ENCODE peak calls at places on chromosomes 16 and 17, in four cellular contexts. One of them, this sample, is unnamed.

GRCh38 chr16:28596115-28596630 is 677 bp downstream of the SULT1A2 start:
- ATAC-seq in HepG2: peak; percentile 3
- ATAC-seq in GM12878: no peak
- ATAC-seq in K562: no peak
- ATAC-seq in this sample: no peak

GRCh38 chr16:4306439-4307214 is 9.2 kb upstream of the GLIS2 start:
- ATAC-seq in HepG2: no peak
- ATAC-seq in GM12878: peak; percentile 45
- ATAC-seq in K562: no peak
- ATAC-seq in this sample: no peak

GRCh38 chr16:15811778-15812750 is 44.8 kb downstream of the MYH11 start:
- ATAC-seq in HepG2: peak; percentile 27
- ATAC-seq in GM12878: no peak
- ATAC-seq in K562: no peak
- ATAC-seq in this sample: peak; percentile 66

GRCh38 chr16:46573008-46573833 is 48.0 kb downstream of the SHCBP1 start:
- ATAC-seq in HepG2: peak; percentile 75
- ATAC-seq in GM12878: no peak
- ATAC-seq in K562: peak; percentile 70
- ATAC-seq in this sample: no peak

GRCh38 chr17:4518901-4519300 is 20.2 kb downstream of the SPNS2 start:
- ATAC-seq in HepG2: peak; percentile 28
- ATAC-seq in GM12878: peak; percentile 52
- ATAC-seq in K562: no peak
- ATAC-seq in this sample: no peak

GRCh38 chr17:47663997-47664941 is 14.6 kb downstream of the KPNB1 start:
- ATAC-seq in HepG2: peak; percentile 86
- ATAC-seq in GM12878: peak; percentile 84
- ATAC-seq in K562: peak; percentile 88
- ATAC-seq in this sample: peak; percentile 53

GRCh38 chr17:48954300-48954755 is 9.7 kb upstream of the SNF8 start:
- ATAC-seq in HepG2: peak; percentile 96
- ATAC-seq in GM12878: peak; percentile 62
- ATAC-seq in K562: peak; percentile 98
- ATAC-seq in this sample: no peak

GRCh38 chr16:66300037-66300436 is 66.5 kb upstream of the CDH5 start:
- ATAC-seq in HepG2: no peak
- ATAC-seq in GM12878: no peak
- ATAC-seq in K562: no peak
- ATAC-seq in this sample: no peak

GRCh38 chr17:8621585-8621984 is 8.9 kb downstream of the MYH10 start:
- ATAC-seq in HepG2: no peak
- ATAC-seq in GM12878: no peak
- ATAC-seq in K562: peak; percentile 34
- ATAC-seq in this sample: no peak

GRCh38 chr16:85017151-85017550 is 5.8 kb upstream of the ZDHHC7 start:
- ATAC-seq in HepG2: no peak
- ATAC-seq in GM12878: peak; percentile 93
- ATAC-seq in K562: no peak
- ATAC-seq in this sample: no peak

GRCh38 chr16:85018529-85019236 is 7.3 kb upstream of the ZDHHC7 start:
- ATAC-seq in HepG2: no peak
- ATAC-seq in GM12878: no peak
- ATAC-seq in K562: no peak
- ATAC-seq in this sample: no peak

GRCh38 chr16:85017603-85018002 is 6.3 kb upstream of the ZDHHC7 start:
- ATAC-seq in HepG2: no peak
- ATAC-seq in GM12878: no peak
- ATAC-seq in K562: no peak
- ATAC-seq in this sample: no peak

GRCh38 chr16:85014311-85014710 is 3.0 kb upstream of the ZDHHC7 start:
- ATAC-seq in HepG2: peak; percentile 23
- ATAC-seq in GM12878: no peak
- ATAC-seq in K562: no peak
- ATAC-seq in this sample: no peak

DNA sequence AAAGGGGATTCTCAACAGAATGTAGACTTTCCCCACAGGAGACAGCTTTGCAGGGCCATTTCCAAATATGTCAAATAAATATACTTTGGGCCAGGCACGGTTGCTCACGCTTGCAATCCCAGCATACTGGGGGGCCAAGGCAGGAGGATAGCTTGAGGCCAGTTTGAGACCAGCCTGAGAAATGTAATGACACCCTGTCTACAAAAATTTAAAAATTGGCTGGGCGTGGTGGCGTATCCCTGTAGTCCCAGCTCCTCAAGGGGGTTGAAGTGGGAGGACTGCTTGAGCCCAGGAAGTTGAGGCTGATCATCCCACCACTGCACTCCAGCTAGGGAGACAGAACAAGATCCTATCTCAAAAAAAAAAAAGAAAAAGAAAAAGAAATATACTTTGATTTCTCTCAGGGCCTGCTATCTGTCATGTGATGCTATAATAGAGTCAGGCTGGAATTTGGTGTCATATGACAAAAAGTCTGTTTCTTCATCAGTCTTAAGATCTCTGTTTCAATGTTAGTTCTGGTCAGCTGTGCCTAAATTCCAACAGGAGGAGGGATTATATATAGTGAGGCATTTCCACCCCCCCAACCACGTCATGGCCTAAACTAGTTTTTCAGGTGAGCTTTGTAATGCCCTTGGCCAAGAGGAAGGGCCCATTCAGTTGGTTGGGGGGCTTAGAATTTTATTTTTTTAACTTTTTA is 4.3 kb upstream of the ZDHHC7 start:
- ATAC-seq in HepG2: no peak
- ATAC-seq in GM12878: no peak
- ATAC-seq in K562: no peak
- ATAC-seq in this sample: no peak
- TF ChIP-seq EP300 in HepG2: no peak
- TF ChIP-seq EP300 in GM12878: no peak
- TF ChIP-seq EP300 in K562: no peak
- TF ChIP-seq EP300 in this sample: no peak

GRCh38 chr17:57433396-57433944 is 177.1 kb downstream of the MSI2 start:
- ATAC-seq in HepG2: no peak
- ATAC-seq in GM12878: no peak
- ATAC-seq in K562: no peak
- ATAC-seq in this sample: no peak

GRCh38 chr17:57434361-57434760 is 178.0 kb downstream of the MSI2 start:
- ATAC-seq in HepG2: no peak
- ATAC-seq in GM12878: peak; percentile 53
- ATAC-seq in K562: no peak
- ATAC-seq in this sample: no peak

GRCh38 chr17:57429966-57430365 is 173.6 kb downstream of the MSI2 start:
- ATAC-seq in HepG2: no peak
- ATAC-seq in GM12878: no peak
- ATAC-seq in K562: no peak
- ATAC-seq in this sample: no peak

GRCh38 chr17:57432507-57433277 is 176.4 kb downstream of the MSI2 start:
- ATAC-seq in HepG2: peak; percentile 55
- ATAC-seq in GM12878: no peak
- ATAC-seq in K562: peak; percentile 74
- ATAC-seq in this sample: no peak

GRCh38 chr17:57431415-57431814 is 175.1 kb downstream of the MSI2 start:
- ATAC-seq in HepG2: no peak
- ATAC-seq in GM12878: no peak
- ATAC-seq in K562: no peak
- ATAC-seq in this sample: no peak
- TF ChIP-seq EP300 in HepG2: no peak
- TF ChIP-seq EP300 in GM12878: no peak
- TF ChIP-seq EP300 in K562: no peak
- TF ChIP-seq EP300 in this sample: no peak

DNA sequence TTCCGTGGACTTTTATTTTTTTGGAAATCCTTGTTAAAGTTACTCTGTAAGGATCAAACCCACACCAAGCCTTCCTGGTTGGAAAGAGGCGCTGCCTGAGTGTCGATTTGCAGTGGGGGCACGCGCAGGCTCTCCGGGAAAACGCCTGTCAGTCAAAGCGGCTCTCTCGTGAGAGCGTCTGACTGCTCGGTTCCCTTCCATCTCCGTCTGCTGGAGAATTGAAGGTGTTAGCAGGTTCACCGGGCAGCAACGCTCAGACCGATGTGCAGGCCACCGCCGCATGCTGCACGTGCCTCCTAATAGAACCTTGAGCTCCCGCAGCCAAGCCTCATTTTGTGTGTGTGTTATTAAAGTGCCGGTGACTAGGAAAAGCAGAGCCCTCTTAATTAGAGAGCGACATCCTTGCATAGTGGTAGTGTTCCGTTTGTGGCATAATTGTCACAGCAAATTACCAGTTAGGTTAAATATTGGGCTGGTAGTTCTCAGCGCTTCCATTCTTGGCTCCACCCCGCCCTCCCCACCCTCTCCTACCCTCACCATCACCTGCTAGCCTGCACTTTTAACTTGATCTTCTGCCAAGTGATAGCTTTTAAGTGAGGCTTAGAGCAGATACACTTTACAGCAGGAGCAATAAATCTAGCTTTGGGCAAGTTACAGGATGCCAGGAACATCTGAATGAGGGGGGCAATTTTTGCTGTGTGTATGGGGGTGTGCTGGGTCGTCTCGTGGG is 75.5 kb downstream of the RPA1 start:
- ATAC-seq in HepG2: peak; percentile 69
- ATAC-seq in GM12878: peak; percentile 35
- ATAC-seq in K562: no peak
- ATAC-seq in this sample: no peak
- TF ChIP-seq EP300 in HepG2: no peak
- TF ChIP-seq EP300 in GM12878: no peak
- TF ChIP-seq EP300 in K562: no peak
- TF ChIP-seq EP300 in this sample: no peak

DNA sequence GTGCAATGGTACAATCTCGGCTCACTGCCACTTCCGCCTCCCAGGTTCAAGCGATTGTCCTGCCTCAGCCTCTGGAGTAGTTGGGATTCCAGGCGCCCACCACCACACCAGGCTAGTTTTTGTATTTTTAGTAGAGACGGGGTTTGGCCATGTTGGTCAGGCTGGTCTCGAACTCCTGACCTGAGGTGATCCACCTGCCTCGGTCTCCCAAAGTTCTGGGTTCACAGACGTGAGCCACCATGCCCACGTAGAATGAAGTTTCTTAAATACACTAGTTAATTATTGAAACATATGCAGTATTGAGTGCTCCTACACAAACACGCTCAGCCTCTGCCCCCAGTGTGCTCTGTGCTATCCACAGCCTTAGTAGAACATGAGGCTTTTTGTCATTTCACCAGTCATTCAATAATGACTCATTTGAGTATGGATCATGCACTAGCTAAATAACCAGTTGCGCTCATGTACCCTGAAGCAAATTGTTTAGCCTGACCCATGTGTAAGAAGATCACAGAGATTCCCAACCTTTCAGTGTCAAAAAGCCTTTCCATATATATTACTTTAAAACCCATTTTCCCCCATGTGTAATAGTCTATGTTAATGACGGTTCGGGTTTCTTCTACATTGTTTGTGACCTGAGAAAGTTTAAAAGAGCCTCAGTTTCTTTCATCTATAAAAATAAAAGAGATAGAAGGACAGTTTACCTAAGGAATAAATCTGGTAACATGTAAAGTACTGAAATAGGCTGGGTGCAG is 49.7 kb downstream of the TUBD1 start:
- ATAC-seq in HepG2: peak; percentile 68
- ATAC-seq in GM12878: peak; percentile 56
- ATAC-seq in K562: peak; percentile 61
- ATAC-seq in this sample: no peak
- TF ChIP-seq EP300 in HepG2: peak; percentile 11
- TF ChIP-seq EP300 in GM12878: no peak
- TF ChIP-seq EP300 in K562: no peak
- TF ChIP-seq EP300 in this sample: no peak

GRCh38 chr16:29812754-29813643 is 1.0 kb downstream of the PRRT2 start:
- ATAC-seq in HepG2: no peak
- ATAC-seq in GM12878: no peak
- ATAC-seq in K562: no peak
- ATAC-seq in this sample: no peak

GRCh38 chr16:29809850-29810698 is 1.9 kb upstream of the PRRT2 start:
- ATAC-seq in HepG2: no peak
- ATAC-seq in GM12878: no peak
- ATAC-seq in K562: peak; percentile 2
- ATAC-seq in this sample: no peak

GRCh38 chr16:29811896-29812665 is at the start of gene PRRT2:
- ATAC-seq in HepG2: peak; percentile 6
- ATAC-seq in GM12878: peak; percentile 0
- ATAC-seq in K562: peak; percentile 5
- ATAC-seq in this sample: no peak

GRCh38 chr16:29810699-29811169 is 1.3 kb upstream of the PRRT2 start:
- ATAC-seq in HepG2: no peak
- ATAC-seq in GM12878: no peak
- ATAC-seq in K562: no peak
- ATAC-seq in this sample: no peak

GRCh38 chr16:29811170-29811895 is 660 bp upstream of the PRRT2 start:
- ATAC-seq in HepG2: peak; percentile 85
- ATAC-seq in GM12878: peak; percentile 78
- ATAC-seq in K562: peak; percentile 81
- ATAC-seq in this sample: peak; percentile 75
- TF ChIP-seq EP300 in HepG2: no peak
- TF ChIP-seq EP300 in GM12878: no peak
- TF ChIP-seq EP300 in K562: no peak
- TF ChIP-seq EP300 in this sample: no peak

GRCh38 chr16:53501216-53501859 is 1.7 kb downstream of the AKTIP start:
- ATAC-seq in HepG2: no peak
- ATAC-seq in GM12878: no peak
- ATAC-seq in K562: no peak
- ATAC-seq in this sample: no peak

GRCh38 chr16:53504665-53505064 is 1.7 kb upstream of the AKTIP start:
- ATAC-seq in HepG2: no peak
- ATAC-seq in GM12878: no peak
- ATAC-seq in K562: no peak
- ATAC-seq in this sample: no peak

GRCh38 chr16:53502331-53503269 is at the start of gene AKTIP:
- ATAC-seq in HepG2: peak; percentile 58
- ATAC-seq in GM12878: peak; percentile 57
- ATAC-seq in K562: peak; percentile 53
- ATAC-seq in this sample: peak; percentile 16

GRCh38 chr16:53504161-53504663 is 1.2 kb upstream of the AKTIP start:
- ATAC-seq in HepG2: peak; percentile 0
- ATAC-seq in GM12878: peak; percentile 6
- ATAC-seq in K562: no peak
- ATAC-seq in this sample: no peak

GRCh38 chr16:53503270-53503911 is 382 bp upstream of the AKTIP start:
- ATAC-seq in HepG2: peak; percentile 93
- ATAC-seq in GM12878: peak; percentile 93
- ATAC-seq in K562: peak; percentile 96
- ATAC-seq in this sample: peak; percentile 96
- TF ChIP-seq EP300 in HepG2: peak; percentile 40
- TF ChIP-seq EP300 in GM12878: no peak
- TF ChIP-seq EP300 in K562: no peak
- TF ChIP-seq EP300 in this sample: no peak

This sample was measured in gastroesophageal sphincter.